ENCODE peak calls at places on chromosomes 7 and 10, in six cellular contexts. One of them, this sample, is unnamed.

GRCh38 chr10:132626019-132626760 is 88.6 kb downstream of the INPP5A start:
- DNase-seq in neuronal stem cell: no peak
- DNase-seq in IMR-90: no peak
- DNase-seq in H1: no peak
- DNase-seq in mesenchymal stem cell: no peak
- DNase-seq in trophoblast cell: no peak
- DNase-seq in this sample: no peak

GRCh38 chr10:132554053-132554990 is 16.7 kb downstream of the INPP5A start:
- DNase-seq in neuronal stem cell: no peak
- DNase-seq in IMR-90: no peak
- DNase-seq in H1: no peak
- DNase-seq in mesenchymal stem cell: no peak
- DNase-seq in trophoblast cell: no peak
- DNase-seq in this sample: no peak

GRCh38 chr10:114956466-114956865 is 18.5 kb downstream of the TRUB1 start:
- DNase-seq in neuronal stem cell: no peak
- DNase-seq in IMR-90: no peak
- DNase-seq in H1: no peak
- DNase-seq in mesenchymal stem cell: no peak
- DNase-seq in trophoblast cell: no peak
- DNase-seq in this sample: no peak

GRCh38 chr7:128032605-128033235 is 1.5 kb upstream of the LRRC4 start:
- DNase-seq in neuronal stem cell: peak; percentile 51
- DNase-seq in IMR-90: peak; percentile 28
- DNase-seq in H1: peak; percentile 71
- DNase-seq in mesenchymal stem cell: peak; percentile 34
- DNase-seq in trophoblast cell: no peak
- DNase-seq in this sample: peak; percentile 47

GRCh38 chr10:89466599-89467035 is 52.2 kb downstream of the IFIT5 start:
- DNase-seq in neuronal stem cell: no peak
- DNase-seq in IMR-90: peak; percentile 60
- DNase-seq in H1: no peak
- DNase-seq in mesenchymal stem cell: peak; percentile 57
- DNase-seq in trophoblast cell: peak; percentile 80
- DNase-seq in this sample: no peak

GRCh38 chr10:101400529-101400928 is 46.6 kb downstream of the BTRC start:
- DNase-seq in neuronal stem cell: no peak
- DNase-seq in IMR-90: peak; percentile 9
- DNase-seq in H1: no peak
- DNase-seq in mesenchymal stem cell: no peak
- DNase-seq in trophoblast cell: no peak
- DNase-seq in this sample: no peak

GRCh38 chr7:43038229-43038628 is 74.2 kb upstream of the HECW1 start:
- DNase-seq in neuronal stem cell: no peak
- DNase-seq in IMR-90: peak; percentile 73
- DNase-seq in H1: no peak
- DNase-seq in mesenchymal stem cell: peak; percentile 36
- DNase-seq in trophoblast cell: peak; percentile 63
- DNase-seq in this sample: no peak

GRCh38 chr10:12351447-12351846 is 2.1 kb downstream of the CAMK1D start:
- DNase-seq in neuronal stem cell: no peak
- DNase-seq in IMR-90: no peak
- DNase-seq in H1: no peak
- DNase-seq in mesenchymal stem cell: no peak
- DNase-seq in trophoblast cell: no peak
- DNase-seq in this sample: no peak

GRCh38 chr10:100340948-100341847 is 5.8 kb upstream of the SCD start:
- DNase-seq in neuronal stem cell: no peak
- DNase-seq in IMR-90: no peak
- DNase-seq in H1: no peak
- DNase-seq in mesenchymal stem cell: no peak
- DNase-seq in trophoblast cell: no peak
- DNase-seq in this sample: no peak

GRCh38 chr10:95430231-95430951 is 130.8 kb downstream of the SORBS1 start:
- DNase-seq in neuronal stem cell: peak; percentile 58
- DNase-seq in IMR-90: peak; percentile 44
- DNase-seq in H1: peak; percentile 61
- DNase-seq in mesenchymal stem cell: peak; percentile 58
- DNase-seq in trophoblast cell: peak; percentile 83
- DNase-seq in this sample: peak; percentile 73

GRCh38 chr10:102302611-102303010 is 57.3 kb downstream of the GBF1 start:
- DNase-seq in neuronal stem cell: no peak
- DNase-seq in IMR-90: no peak
- DNase-seq in H1: no peak
- DNase-seq in mesenchymal stem cell: no peak
- DNase-seq in trophoblast cell: peak; percentile 74
- DNase-seq in this sample: no peak

GRCh38 chr7:36202347-36202896 is 49.4 kb downstream of the EEPD1 start:
- DNase-seq in neuronal stem cell: no peak
- DNase-seq in IMR-90: no peak
- DNase-seq in H1: no peak
- DNase-seq in mesenchymal stem cell: no peak
- DNase-seq in trophoblast cell: no peak
- DNase-seq in this sample: no peak

GRCh38 chr10:88209837-88210552 is 346.6 kb downstream of the PTEN start:
- DNase-seq in neuronal stem cell: no peak
- DNase-seq in IMR-90: peak; percentile 58
- DNase-seq in H1: no peak
- DNase-seq in mesenchymal stem cell: peak; percentile 34
- DNase-seq in trophoblast cell: peak; percentile 47
- DNase-seq in this sample: no peak

GRCh38 chr7:111240371-111240770 is 149.4 kb downstream of the LRRN3 start:
- DNase-seq in neuronal stem cell: no peak
- DNase-seq in IMR-90: no peak
- DNase-seq in H1: no peak
- DNase-seq in mesenchymal stem cell: no peak
- DNase-seq in trophoblast cell: no peak
- DNase-seq in this sample: no peak

GRCh38 chr7:138564365-138564764 is 104.3 kb downstream of the TRIM24 start:
- DNase-seq in neuronal stem cell: no peak
- DNase-seq in IMR-90: no peak
- DNase-seq in H1: no peak
- DNase-seq in mesenchymal stem cell: peak; percentile 10
- DNase-seq in trophoblast cell: peak; percentile 85
- DNase-seq in this sample: no peak

GRCh38 chr7:55124989-55125875 is 106.4 kb downstream of the EGFR start:
- DNase-seq in neuronal stem cell: no peak
- DNase-seq in IMR-90: no peak
- DNase-seq in H1: no peak
- DNase-seq in mesenchymal stem cell: no peak
- DNase-seq in trophoblast cell: no peak
- DNase-seq in this sample: no peak

GRCh38 chr10:105834261-105835059 is 1193.4 kb downstream of the SORCS3 start:
- DNase-seq in neuronal stem cell: no peak
- DNase-seq in IMR-90: no peak
- DNase-seq in H1: no peak
- DNase-seq in mesenchymal stem cell: no peak
- DNase-seq in trophoblast cell: peak; percentile 17
- DNase-seq in this sample: no peak

GRCh38 chr7:87474533-87475358 is 734 bp downstream of the ABCB4 start:
- DNase-seq in neuronal stem cell: no peak
- DNase-seq in IMR-90: no peak
- DNase-seq in H1: no peak
- DNase-seq in mesenchymal stem cell: peak; percentile 57
- DNase-seq in trophoblast cell: peak; percentile 50
- DNase-seq in this sample: no peak

GRCh38 chr7:41627921-41628320 is 75.0 kb downstream of the INHBA start:
- DNase-seq in neuronal stem cell: no peak
- DNase-seq in IMR-90: no peak
- DNase-seq in H1: no peak
- DNase-seq in mesenchymal stem cell: no peak
- DNase-seq in trophoblast cell: peak; percentile 16
- DNase-seq in this sample: no peak

GRCh38 chr10:68666280-68666760 is 54.7 kb upstream of the CCAR1 start:
- DNase-seq in neuronal stem cell: no peak
- DNase-seq in IMR-90: peak; percentile 95
- DNase-seq in H1: no peak
- DNase-seq in mesenchymal stem cell: peak; percentile 87
- DNase-seq in trophoblast cell: no peak
- DNase-seq in this sample: no peak

GRCh38 chr7:56110611-56111010 is 4.3 kb upstream of the CHCHD2 start:
- DNase-seq in neuronal stem cell: no peak
- DNase-seq in IMR-90: no peak
- DNase-seq in H1: no peak
- DNase-seq in mesenchymal stem cell: no peak
- DNase-seq in trophoblast cell: no peak
- DNase-seq in this sample: no peak

GRCh38 chr10:71975087-71975890 is 11.1 kb downstream of the CHST3 start:
- DNase-seq in neuronal stem cell: no peak
- DNase-seq in IMR-90: no peak
- DNase-seq in H1: no peak
- DNase-seq in mesenchymal stem cell: no peak
- DNase-seq in trophoblast cell: no peak
- DNase-seq in this sample: no peak

GRCh38 chr10:77173615-77174461 is 463.8 kb downstream of the KCNMA1 start:
- DNase-seq in neuronal stem cell: peak; percentile 84
- DNase-seq in IMR-90: peak; percentile 79
- DNase-seq in H1: peak; percentile 91
- DNase-seq in mesenchymal stem cell: peak; percentile 86
- DNase-seq in trophoblast cell: peak; percentile 91
- DNase-seq in this sample: peak; percentile 76

GRCh38 chr10:97012470-97012869 is 173.3 kb downstream of the SLIT1 start:
- DNase-seq in neuronal stem cell: no peak
- DNase-seq in IMR-90: no peak
- DNase-seq in H1: no peak
- DNase-seq in mesenchymal stem cell: no peak
- DNase-seq in trophoblast cell: no peak
- DNase-seq in this sample: peak; percentile 26

GRCh38 chr7:73602721-73603651 is 21.3 kb downstream of the MLXIPL start:
- DNase-seq in neuronal stem cell: no peak
- DNase-seq in IMR-90: no peak
- DNase-seq in H1: no peak
- DNase-seq in mesenchymal stem cell: no peak
- DNase-seq in trophoblast cell: no peak
- DNase-seq in this sample: no peak

GRCh38 chr10:3756360-3756740 is 28.7 kb downstream of the KLF6 start:
- DNase-seq in neuronal stem cell: no peak
- DNase-seq in IMR-90: no peak
- DNase-seq in H1: no peak
- DNase-seq in mesenchymal stem cell: no peak
- DNase-seq in trophoblast cell: no peak
- DNase-seq in this sample: no peak

DNA sequence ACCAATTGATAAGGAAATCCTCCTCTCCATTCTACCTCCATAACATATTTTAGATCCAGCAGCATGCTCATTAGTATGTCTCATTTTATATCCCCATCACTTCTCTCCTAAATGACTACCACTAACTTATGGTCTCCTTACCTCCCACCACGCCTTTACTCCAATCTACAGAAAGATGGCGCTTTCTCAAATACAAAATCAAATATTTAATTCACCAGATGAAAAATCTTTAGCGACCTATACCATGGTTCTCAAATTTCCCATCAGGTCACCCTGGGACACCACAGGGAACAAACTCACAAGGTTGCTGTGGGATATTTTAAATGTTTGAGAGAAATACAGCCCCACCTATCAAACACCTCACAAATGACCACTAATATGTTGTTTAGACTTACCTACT is 27.0 kb upstream of the EBLN1 start:
- DNase-seq in neuronal stem cell: no peak
- DNase-seq in IMR-90: no peak
- DNase-seq in H1: no peak
- DNase-seq in mesenchymal stem cell: no peak
- DNase-seq in trophoblast cell: no peak
- DNase-seq in this sample: no peak
- H2AK5ac ChIP-seq in neuronal stem cell: no peak overlapping the region
- H2AK5ac ChIP-seq in IMR-90: no peak overlapping the region
- H2AK5ac ChIP-seq in H1: no peak overlapping the region
- H2AK5ac ChIP-seq in mesenchymal stem cell: no peak overlapping the region
- H2AK5ac ChIP-seq in trophoblast cell: no peak overlapping the region
- H2AK5ac ChIP-seq in this sample: no peak overlapping the region

GRCh38 chr7:131653418-131654248 is 97.2 kb upstream of the PODXL start:
- DNase-seq in neuronal stem cell: no peak
- DNase-seq in IMR-90: peak; percentile 41
- DNase-seq in H1: no peak
- DNase-seq in mesenchymal stem cell: peak; percentile 22
- DNase-seq in trophoblast cell: no peak
- DNase-seq in this sample: no peak

GRCh38 chr7:131649879-131650278 is 93.5 kb upstream of the PODXL start:
- DNase-seq in neuronal stem cell: no peak
- DNase-seq in IMR-90: no peak
- DNase-seq in H1: no peak
- DNase-seq in mesenchymal stem cell: no peak
- DNase-seq in trophoblast cell: no peak
- DNase-seq in this sample: no peak

GRCh38 chr7:131652934-131653333 is 96.5 kb upstream of the PODXL start:
- DNase-seq in neuronal stem cell: no peak
- DNase-seq in IMR-90: no peak
- DNase-seq in H1: no peak
- DNase-seq in mesenchymal stem cell: no peak
- DNase-seq in trophoblast cell: no peak
- DNase-seq in this sample: no peak

GRCh38 chr7:131654249-131654558 is 97.8 kb upstream of the PODXL start:
- DNase-seq in neuronal stem cell: no peak
- DNase-seq in IMR-90: no peak
- DNase-seq in H1: no peak
- DNase-seq in mesenchymal stem cell: no peak
- DNase-seq in trophoblast cell: no peak
- DNase-seq in this sample: no peak

GRCh38 chr7:131652194-131652593 is 95.8 kb upstream of the PODXL start:
- DNase-seq in neuronal stem cell: no peak
- DNase-seq in IMR-90: no peak
- DNase-seq in H1: no peak
- DNase-seq in mesenchymal stem cell: no peak
- DNase-seq in trophoblast cell: no peak
- DNase-seq in this sample: no peak
- H2AK5ac ChIP-seq in neuronal stem cell: peak overlapping the region; percentile 53
- H2AK5ac ChIP-seq in IMR-90: no peak overlapping the region
- H2AK5ac ChIP-seq in H1: peak overlapping the region; percentile 95
- H2AK5ac ChIP-seq in mesenchymal stem cell: no peak overlapping the region
- H2AK5ac ChIP-seq in trophoblast cell: no peak overlapping the region
- H2AK5ac ChIP-seq in this sample: no peak overlapping the region

DNA sequence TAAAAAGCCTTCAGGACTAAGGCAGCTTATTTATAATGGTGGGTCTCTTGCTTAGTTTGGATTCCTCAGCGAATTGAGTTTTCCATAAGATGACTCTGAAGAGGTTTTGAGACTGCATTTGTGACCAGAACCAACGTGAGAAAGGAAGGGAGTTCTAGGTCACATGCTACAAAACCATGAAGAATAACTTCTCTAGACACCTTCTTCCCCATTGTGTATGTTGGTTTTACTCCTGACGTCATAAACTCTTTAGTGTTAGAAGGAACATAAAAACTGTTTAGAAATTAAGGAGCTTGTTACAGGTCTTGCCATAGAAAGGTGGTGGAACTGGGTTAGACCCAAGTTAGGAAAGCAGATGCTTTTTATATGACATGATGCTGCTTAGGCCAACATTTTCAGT is 11.1 kb downstream of the PTPN12 start:
- DNase-seq in neuronal stem cell: no peak
- DNase-seq in IMR-90: no peak
- DNase-seq in H1: no peak
- DNase-seq in mesenchymal stem cell: no peak
- DNase-seq in trophoblast cell: no peak
- DNase-seq in this sample: no peak
- H2AK5ac ChIP-seq in neuronal stem cell: no peak overlapping the region
- H2AK5ac ChIP-seq in IMR-90: no peak overlapping the region
- H2AK5ac ChIP-seq in H1: no peak overlapping the region
- H2AK5ac ChIP-seq in mesenchymal stem cell: no peak overlapping the region
- H2AK5ac ChIP-seq in trophoblast cell: no peak overlapping the region
- H2AK5ac ChIP-seq in this sample: no peak overlapping the region

GRCh38 chr7:94300176-94300835 is 94.4 kb upstream of the COL1A2 start:
- DNase-seq in neuronal stem cell: no peak
- DNase-seq in IMR-90: no peak
- DNase-seq in H1: no peak
- DNase-seq in mesenchymal stem cell: peak; percentile 13
- DNase-seq in trophoblast cell: peak; percentile 27
- DNase-seq in this sample: no peak
- H2AK5ac ChIP-seq in neuronal stem cell: no peak overlapping the region
- H2AK5ac ChIP-seq in IMR-90: peak overlapping the region; percentile 97
- H2AK5ac ChIP-seq in H1: peak overlapping the region; percentile 46
- H2AK5ac ChIP-seq in mesenchymal stem cell: peak overlapping the region; percentile 76
- H2AK5ac ChIP-seq in trophoblast cell: no peak overlapping the region
- H2AK5ac ChIP-seq in this sample: no peak overlapping the region